ENCODE peak calls at places on chromosome X, in six cellular contexts. L is fibroblast of the conjunctiva; O is stimulated activated naive CD4-positive, alpha-beta T cell; U is endothelial cell; H is mesothelial cell of epicardium; X is cardiac muscle cell. R is an unnamed sample.

GRCh38 chrX:44770111-44770510 is 73.7 kb upstream of the DUSP21 start:
- DNase-seq in X (no peak), O (no peak), H (no peak), L (no peak), U (no peak), R (no peak)

GRCh38 chrX:15674514-15674898 is 9.9 kb upstream of the CLTRN start:
- DNase-seq in H (no peak), L (peak; percentile 95), U (peak; percentile 66), X (peak; percentile 94), O (no peak), R (no peak)

GRCh38 chrX:33078273-33078672 is 133.1 kb downstream of the DMD start:
- DNase-seq in L (no peak), O (no peak), X (no peak), H (no peak), U (no peak), R (peak; percentile 6)

GRCh38 chrX:111830561-111830960 is 45.4 kb upstream of the TRPC5OS start:
- DNase-seq in H (no peak), O (no peak), X (no peak), U (no peak), L (no peak), R (no peak)

GRCh38 chrX:68846536-68846935 is 17.7 kb downstream of the EFNB1 start:
- DNase-seq in L (no peak), X (no peak), O (no peak), H (no peak), U (no peak), R (peak; percentile 75)

GRCh38 chrX:16188687-16189086 is 21.4 kb downstream of the MAGEB17 start:
- DNase-seq in O (no peak), U (no peak), L (no peak), X (no peak), H (no peak), R (no peak)

GRCh38 chrX:86322913-86323312 is 174.7 kb downstream of the DACH2 start:
- DNase-seq in U (no peak), O (no peak), X (no peak), L (no peak), H (no peak), R (no peak)

GRCh38 chrX:10415704-10416001 is 204.7 kb downstream of the MID1 start:
- DNase-seq in X (peak; percentile 8), H (no peak), L (peak; percentile 8), O (no peak), U (no peak), R (no peak)

GRCh38 chrX:22629105-22629725 is 356.5 kb downstream of the CBLL2 start:
- DNase-seq in U (no peak), O (no peak), X (peak; percentile 40), H (no peak), L (peak; percentile 18), R (no peak)

R was measured in mesendoderm.